ENCODE peak calls at places on chromosomes 2 and 18, in five cellular contexts. One of them, this sample, is unnamed.

GRCh38 chr18:80148316-80149199 is 39.5 kb downstream of the ADNP2 start:
- ATAC-seq in HepG2: peak; percentile 16
- ATAC-seq in GM12878: no peak
- ATAC-seq in upper lobe of left lung: peak; percentile 62
- ATAC-seq in K562: no peak
- ATAC-seq in this sample: no peak

GRCh38 chr2:95072424-95072823 is 46.9 kb downstream of the MAL start:
- ATAC-seq in HepG2: no peak
- ATAC-seq in GM12878: no peak
- ATAC-seq in upper lobe of left lung: no peak
- ATAC-seq in K562: no peak
- ATAC-seq in this sample: no peak

GRCh38 chr18:565562-566061 is 14.6 kb upstream of the CETN1 start:
- ATAC-seq in HepG2: peak; percentile 59
- ATAC-seq in GM12878: no peak
- ATAC-seq in upper lobe of left lung: no peak
- ATAC-seq in K562: peak; percentile 49
- ATAC-seq in this sample: no peak

GRCh38 chr18:23311346-23312103 is 141.6 kb upstream of the RIOK3 start:
- ATAC-seq in HepG2: no peak
- ATAC-seq in GM12878: no peak
- ATAC-seq in upper lobe of left lung: peak; percentile 14
- ATAC-seq in K562: no peak
- ATAC-seq in this sample: no peak

GRCh38 chr18:35968278-35968880 is 4.1 kb upstream of the RMP24 start:
- ATAC-seq in HepG2: no peak
- ATAC-seq in GM12878: no peak
- ATAC-seq in upper lobe of left lung: no peak
- ATAC-seq in K562: no peak
- ATAC-seq in this sample: no peak

GRCh38 chr2:69933839-69934613 is 19.1 kb downstream of the MXD1 start:
- ATAC-seq in HepG2: peak; percentile 90
- ATAC-seq in GM12878: peak; percentile 52
- ATAC-seq in upper lobe of left lung: peak; percentile 90
- ATAC-seq in K562: peak; percentile 87
- ATAC-seq in this sample: peak; percentile 61

GRCh38 chr2:46793423-46794416 is 121.9 kb downstream of the MCFD2 start:
- ATAC-seq in HepG2: peak; percentile 96
- ATAC-seq in GM12878: no peak
- ATAC-seq in upper lobe of left lung: peak; percentile 23
- ATAC-seq in K562: peak; percentile 37
- ATAC-seq in this sample: no peak

GRCh38 chr2:156787517-156787916 is 351.3 kb downstream of the GPD2 start:
- ATAC-seq in HepG2: no peak
- ATAC-seq in GM12878: no peak
- ATAC-seq in upper lobe of left lung: no peak
- ATAC-seq in K562: no peak
- ATAC-seq in this sample: no peak

GRCh38 chr2:226074391-226074790 is 674.9 kb downstream of the NYAP2 start:
- ATAC-seq in HepG2: no peak
- ATAC-seq in GM12878: no peak
- ATAC-seq in upper lobe of left lung: no peak
- ATAC-seq in K562: no peak
- ATAC-seq in this sample: no peak

GRCh38 chr18:46555724-46556123 is 101.3 kb downstream of the LOXHD1 start:
- ATAC-seq in HepG2: peak; percentile 97
- ATAC-seq in GM12878: peak; percentile 83
- ATAC-seq in upper lobe of left lung: no peak
- ATAC-seq in K562: peak; percentile 97
- ATAC-seq in this sample: no peak

GRCh38 chr2:134225841-134226240 is 28.0 kb upstream of the MGAT5 start:
- ATAC-seq in HepG2: no peak
- ATAC-seq in GM12878: no peak
- ATAC-seq in upper lobe of left lung: no peak
- ATAC-seq in K562: no peak
- ATAC-seq in this sample: no peak

GRCh38 chr2:232634319-232635150 is 1.1 kb downstream of the EFHD1 start:
- ATAC-seq in HepG2: peak; percentile 17
- ATAC-seq in GM12878: no peak
- ATAC-seq in upper lobe of left lung: no peak
- ATAC-seq in K562: no peak
- ATAC-seq in this sample: no peak

GRCh38 chr2:64237266-64237665 is 93.0 kb upstream of the PELI1 start:
- ATAC-seq in HepG2: no peak
- ATAC-seq in GM12878: no peak
- ATAC-seq in upper lobe of left lung: no peak
- ATAC-seq in K562: no peak
- ATAC-seq in this sample: no peak

GRCh38 chr2:179129574-179130238 is 79.8 kb upstream of the CCDC141 start:
- ATAC-seq in HepG2: peak; percentile 53
- ATAC-seq in GM12878: peak; percentile 79
- ATAC-seq in upper lobe of left lung: no peak
- ATAC-seq in K562: no peak
- ATAC-seq in this sample: no peak

GRCh38 chr2:170771049-170771937 is 1.1 kb downstream of the ERICH2 start:
- ATAC-seq in HepG2: peak; percentile 83
- ATAC-seq in GM12878: peak; percentile 77
- ATAC-seq in upper lobe of left lung: peak; percentile 76
- ATAC-seq in K562: peak; percentile 80
- ATAC-seq in this sample: peak; percentile 37
- TF ChIP-seq POLR2AphosphoS5 in HepG2: no peak
- TF ChIP-seq POLR2AphosphoS5 in GM12878: no peak
- TF ChIP-seq POLR2AphosphoS5 in upper lobe of left lung: no peak
- TF ChIP-seq POLR2AphosphoS5 in K562: no peak
- TF ChIP-seq POLR2AphosphoS5 in this sample: no peak

DNA sequence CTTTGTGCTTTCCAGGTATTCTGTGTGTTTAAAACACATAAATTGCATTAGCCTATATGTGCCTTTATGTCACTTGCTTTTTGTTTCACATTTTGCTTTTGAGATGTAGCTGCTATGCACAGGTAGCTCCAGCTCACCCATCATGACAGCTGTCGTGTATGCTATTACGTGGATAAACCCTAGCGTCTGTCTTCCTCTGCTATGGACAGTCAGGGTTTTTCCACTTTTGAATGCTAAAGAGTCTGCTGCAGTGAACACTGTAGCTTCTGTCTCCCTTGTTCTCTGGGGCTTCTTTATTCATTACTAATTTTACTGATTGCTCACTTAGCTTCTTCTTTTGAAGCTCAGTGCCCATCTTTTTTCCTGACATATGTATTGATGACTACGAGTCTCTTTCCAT is 24.7 kb upstream of the MBP start:
- ATAC-seq in HepG2: no peak
- ATAC-seq in GM12878: peak; percentile 72
- ATAC-seq in upper lobe of left lung: no peak
- ATAC-seq in K562: no peak
- ATAC-seq in this sample: no peak
- TF ChIP-seq EP300 in HepG2: no peak
- TF ChIP-seq EP300 in GM12878: no peak
- TF ChIP-seq EP300 in upper lobe of left lung: no peak
- TF ChIP-seq EP300 in K562: no peak
- TF ChIP-seq EP300 in this sample: no peak

DNA sequence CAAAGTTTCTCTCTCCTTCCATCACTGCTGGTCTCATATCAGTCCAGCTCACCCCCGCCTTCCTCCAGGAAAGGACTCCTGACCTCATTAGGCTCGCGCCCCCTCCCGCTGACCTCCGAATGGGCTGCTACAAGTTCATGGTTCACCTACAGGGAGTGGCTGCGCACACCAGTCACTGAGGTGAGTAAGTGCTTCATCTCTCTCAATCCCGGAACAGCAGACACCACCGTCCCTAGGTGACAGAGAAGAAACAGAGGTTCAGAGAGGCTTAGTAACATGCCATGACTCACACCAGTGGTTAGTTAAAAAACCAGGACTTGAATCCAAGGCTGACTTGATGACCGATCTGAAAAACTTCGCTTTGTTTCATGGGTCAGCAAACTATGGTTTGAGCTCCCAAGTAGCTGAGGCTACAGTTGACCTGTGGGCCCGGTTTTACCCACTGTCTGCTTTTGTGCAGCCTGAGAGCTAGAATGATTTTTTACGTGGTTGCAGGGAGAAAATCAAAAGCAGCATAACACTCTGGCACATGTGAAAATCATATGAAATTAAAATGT is 42.0 kb downstream of the ZFP36L2 start:
- ATAC-seq in HepG2: peak; percentile 84
- ATAC-seq in GM12878: no peak
- ATAC-seq in upper lobe of left lung: no peak
- ATAC-seq in K562: peak; percentile 78
- ATAC-seq in this sample: no peak
- H3K4me1 ChIP-seq in HepG2: peaks cover 82% of the 10 kb centered on the region
- H3K4me1 ChIP-seq in GM12878: no peaks in the 10 kb centered on the region
- H3K4me1 ChIP-seq in upper lobe of left lung: peaks cover 8% of the 10 kb centered on the region
- H3K4me1 ChIP-seq in K562: peaks cover 61% of the 10 kb centered on the region
- H3K4me1 ChIP-seq in this sample: peaks cover 18% of the 10 kb centered on the region

GRCh38 chr2:24490674-24491625 is at the start of gene NCOA1:
- ATAC-seq in HepG2: peak; percentile 82
- ATAC-seq in GM12878: peak; percentile 83
- ATAC-seq in upper lobe of left lung: peak; percentile 95
- ATAC-seq in K562: peak; percentile 87
- ATAC-seq in this sample: peak; percentile 96
- TF ChIP-seq POLR2AphosphoS5 in HepG2: peak; percentile 46
- TF ChIP-seq POLR2AphosphoS5 in GM12878: peak; percentile 64
- TF ChIP-seq POLR2AphosphoS5 in upper lobe of left lung: peak; percentile 79
- TF ChIP-seq POLR2AphosphoS5 in K562: peak; percentile 52
- TF ChIP-seq POLR2AphosphoS5 in this sample: peak; percentile 86

GRCh38 chr18:51135361-51135760 is 62.1 kb downstream of the MEX3C start:
- ATAC-seq in HepG2: peak; percentile 11
- ATAC-seq in GM12878: no peak
- ATAC-seq in upper lobe of left lung: peak; percentile 79
- ATAC-seq in K562: peak; percentile 59
- ATAC-seq in this sample: no peak
- TF ChIP-seq EP300 in HepG2: no peak
- TF ChIP-seq EP300 in GM12878: no peak
- TF ChIP-seq EP300 in upper lobe of left lung: no peak
- TF ChIP-seq EP300 in K562: no peak
- TF ChIP-seq EP300 in this sample: no peak